ENCODE peak calls at places on chromosome 9, in five cellular contexts. V, U, J, O and H are unnamed samples.

GRCh38 chr9:133679466-133680051 is 43.4 kb downstream of the DBH start:
- DNase-seq in U (no peak), O (no peak), V (no peak), J (no peak), H (no peak)

GRCh38 chr9:98488578-98489312 is 220.0 kb downstream of the GABBR2 start:
- DNase-seq in V (peak; percentile 40), O (no peak), J (no peak), U (no peak), H (no peak)

GRCh38 chr9:37997636-37998374 is 71.2 kb downstream of the SHB start:
- DNase-seq in O (no peak), V (no peak), U (no peak), J (no peak), H (peak; percentile 45)

GRCh38 chr9:18976368-18977238 is 56.4 kb downstream of the SAXO1 start:
- DNase-seq in U (no peak), V (no peak), O (no peak), J (no peak), H (no peak)

GRCh38 chr9:107866912-107867311 is 377.3 kb upstream of the KLF4 start:
- DNase-seq in J (no peak), U (no peak), V (no peak), O (no peak), H (no peak)

GRCh38 chr9:22158983-22159382 is 149.9 kb upstream of the CDKN2B start:
- DNase-seq in J (no peak), U (no peak), O (no peak), V (no peak), H (no peak)

GRCh38 chr9:121916008-121916407 is 177.1 kb downstream of the TTLL11 start:
- DNase-seq in U (no peak), J (no peak), O (no peak), V (no peak), H (no peak)

GRCh38 chr9:4828776-4829175 is 36.0 kb downstream of the RCL1 start:
- DNase-seq in U (no peak), V (no peak), O (no peak), J (no peak), H (no peak)

GRCh38 chr9:137479892-137480685 is 21.0 kb upstream of the NSMF start:
- DNase-seq in U (no peak), O (no peak), V (peak; percentile 40), J (peak; percentile 50), H (peak; percentile 53)

GRCh38 chr9:76845254-76845653 is 60.7 kb downstream of the PRUNE2 start:
- DNase-seq in U (no peak), V (no peak), J (no peak), O (no peak), H (no peak)

GRCh38 chr9:93196095-93197055 is 12.4 kb downstream of the WNK2 start:
- DNase-seq in J (peak; percentile 48), V (no peak), U (no peak), O (no peak), H (peak; percentile 28)

GRCh38 chr9:125238127-125238914 is 2.8 kb downstream of the HSPA5 start:
- DNase-seq in V (no peak), O (no peak), U (no peak), J (no peak), H (no peak)

GRCh38 chr9:97984188-97985057 is 1.3 kb downstream of the ANP32B start:
- DNase-seq in V (peak; percentile 56), O (peak; percentile 86), U (peak; percentile 81), J (peak; percentile 94), H (peak; percentile 71)

GRCh38 chr9:3962467-3962866 is 337.4 kb downstream of the GLIS3 start:
- DNase-seq in U (no peak), O (no peak), V (no peak), J (no peak), H (no peak)

GRCh38 chr9:120886490-120886967 is 9.5 kb upstream of the PHF19 start:
- DNase-seq in U (peak; percentile 69), J (no peak), O (no peak), V (no peak), H (no peak)

GRCh38 chr9:134152022-134152448 is 12.3 kb downstream of the RNU6ATAC start:
- DNase-seq in U (no peak), J (no peak), V (no peak), O (no peak), H (no peak)

GRCh38 chr9:26243722-26244121 is 565.5 kb upstream of the TUSC1 start:
- DNase-seq in V (no peak), U (no peak), O (no peak), J (no peak), H (no peak)

DNA sequence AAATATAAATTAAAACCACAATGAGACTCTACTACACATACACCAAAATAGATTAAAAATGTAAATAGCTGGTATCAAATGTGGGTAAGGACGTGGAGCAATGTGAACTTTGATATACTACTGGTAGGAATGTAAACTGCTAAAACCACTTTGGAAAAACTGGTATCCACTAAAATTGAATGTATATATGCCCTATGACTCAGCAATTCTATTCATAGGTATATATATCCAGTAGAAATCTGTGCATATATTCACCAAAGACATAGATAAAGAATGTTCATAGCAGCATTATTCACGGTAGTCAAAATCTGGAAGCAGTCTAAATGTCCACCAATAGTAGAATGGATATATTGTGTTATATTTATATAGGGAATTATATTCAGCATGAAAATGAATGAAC is 85.2 kb downstream of the ERP44 start:
- DNase-seq in O (no peak), J (no peak), U (no peak), V (no peak), H (no peak)
- H3K4me3 ChIP-seq in O (no peak overlapping the region), J (no peak overlapping the region), U (no peak overlapping the region), V (no peak overlapping the region), H (no peak overlapping the region)

DNA sequence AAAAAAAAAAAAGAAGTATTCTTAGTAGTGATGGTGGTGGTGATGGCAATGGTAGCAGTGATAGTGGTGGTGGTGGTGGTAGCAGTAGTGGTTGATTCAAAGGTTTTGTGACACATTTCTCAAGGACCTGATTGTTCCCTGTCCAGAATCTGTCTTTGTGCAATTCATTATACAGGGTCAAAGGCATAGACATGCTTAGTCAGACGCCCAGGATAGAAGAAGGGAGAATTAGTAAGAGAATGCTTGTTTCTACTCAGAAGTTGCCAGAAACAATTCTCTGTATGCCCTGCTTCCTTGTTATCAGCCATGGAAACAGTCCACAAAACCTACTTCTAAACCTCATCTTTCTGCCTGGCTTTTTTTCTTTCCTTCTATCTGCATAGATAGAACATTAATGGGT is 89.4 kb downstream of the SLC44A1 start:
- DNase-seq in J (no peak), O (no peak), U (no peak), V (no peak), H (no peak)
- H3K27ac ChIP-seq in J (no peak overlapping the region), O (peak overlapping the region; percentile 34), U (no peak overlapping the region), V (no peak overlapping the region), H (no peak overlapping the region)

DNA sequence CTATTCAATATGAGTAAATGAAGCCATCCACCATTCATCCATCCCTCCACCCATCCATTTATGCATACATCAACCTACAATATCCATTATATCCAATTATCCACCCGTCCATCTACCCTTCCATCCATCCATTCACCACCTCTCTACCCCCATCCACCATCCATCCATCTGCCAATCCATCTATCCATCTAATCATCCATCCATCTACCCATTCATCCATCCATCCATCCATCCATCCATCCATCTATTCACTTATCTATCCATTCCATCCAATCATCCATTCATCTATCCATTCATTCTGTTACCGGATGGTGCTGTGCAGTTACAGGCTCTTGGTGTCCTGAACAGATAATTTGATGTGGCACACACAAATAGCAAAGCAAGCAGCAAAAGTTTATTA is 10.7 kb downstream of the PAEP start:
- DNase-seq in U (no peak), O (no peak), V (no peak), J (no peak), H (no peak)
- H3K4me3 ChIP-seq in U (no peak overlapping the region), O (no peak overlapping the region), V (no peak overlapping the region), J (no peak overlapping the region), H (no peak overlapping the region)

GRCh38 chr9:115593587-115594091 is 475.7 kb upstream of the TNC start:
- DNase-seq in O (no peak), J (no peak), U (peak; percentile 31), V (peak; percentile 79), H (no peak)
- H3K27ac ChIP-seq in O (no peak overlapping the region), J (no peak overlapping the region), U (no peak overlapping the region), V (no peak overlapping the region), H (no peak overlapping the region)

GRCh38 chr9:6655036-6655435 is 9.5 kb upstream of the GLDC start:
- DNase-seq in J (no peak), V (no peak), O (no peak), U (peak; percentile 11), H (no peak)
- H3K4me3 ChIP-seq in J (no peak overlapping the region), V (no peak overlapping the region), O (no peak overlapping the region), U (no peak overlapping the region), H (no peak overlapping the region)

GRCh38 chr9:12954441-12954840 is 179.6 kb downstream of the LURAP1L start:
- DNase-seq in V (no peak), U (no peak), J (no peak), O (no peak), H (no peak)

GRCh38 chr9:12956261-12956660 is 181.4 kb downstream of the LURAP1L start:
- DNase-seq in O (no peak), U (no peak), J (no peak), V (no peak), H (no peak)

GRCh38 chr9:12958279-12958678 is 183.5 kb downstream of the LURAP1L start:
- DNase-seq in U (no peak), O (no peak), J (no peak), V (peak; percentile 40), H (no peak)

GRCh38 chr9:12956805-12957204 is 182.0 kb downstream of the LURAP1L start:
- DNase-seq in O (no peak), J (no peak), V (no peak), U (no peak), H (no peak)

DNA sequence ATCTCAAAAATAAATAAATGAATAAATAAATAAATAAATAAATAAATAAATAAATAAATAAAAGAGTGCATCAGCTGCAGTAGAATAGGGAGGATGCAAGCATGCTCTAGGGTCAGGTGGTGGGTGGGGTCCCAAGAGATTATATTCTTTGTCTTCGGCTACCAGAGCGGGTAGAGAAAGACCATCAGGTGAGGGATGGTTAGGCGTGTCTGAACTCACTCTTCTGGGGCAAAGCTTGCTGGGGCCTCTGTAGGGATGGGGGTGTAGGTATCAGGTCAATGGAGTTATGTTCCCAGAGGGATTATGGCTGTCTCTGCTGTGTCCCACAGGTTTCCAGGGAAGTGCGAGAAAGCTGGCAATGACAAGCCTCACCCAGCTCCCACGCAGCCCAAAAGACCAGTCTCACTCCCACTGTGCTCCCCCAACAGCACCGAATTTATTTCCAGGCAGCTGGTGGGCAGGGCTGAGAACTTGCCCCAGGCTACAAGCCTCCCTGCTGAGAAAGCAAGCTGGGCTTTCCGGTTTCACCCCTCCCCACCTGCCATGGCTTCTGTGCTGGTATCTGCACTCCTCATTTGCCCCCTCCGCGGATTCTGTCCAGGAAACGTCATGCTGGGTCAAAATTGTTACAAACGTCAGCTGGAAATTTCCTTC is 180.8 kb downstream of the LURAP1L start:
- DNase-seq in J (no peak), O (no peak), U (no peak), V (peak; percentile 5), H (no peak)
- H3K27ac ChIP-seq in J (no peak overlapping the region), O (no peak overlapping the region), U (no peak overlapping the region), V (no peak overlapping the region), H (no peak overlapping the region)